ENCODE peak calls at places on chromosomes 4 and X, in eight cellular contexts. One of them, this sample, is unnamed.

GRCh38 chr4:8090312-8090711 is 68.3 kb downstream of the ABLIM2 start:
- DNase-seq in B cell: no peak
- DNase-seq in kidney epithelial cell: no peak
- DNase-seq in epithelial cell of esophagus: peak; percentile 41
- DNase-seq in PC-3: peak; percentile 90
- DNase-seq in endothelial cell of umbilical vein: peak; percentile 86
- DNase-seq in Panc1: peak; percentile 7
- DNase-seq in natural killer cell: no peak
- DNase-seq in this sample: no peak

GRCh38 chrX:73289039-73289438 is 74.4 kb upstream of the NAP1L2 start:
- DNase-seq in natural killer cell: no peak
- DNase-seq in kidney epithelial cell: no peak
- DNase-seq in PC-3: no peak
- DNase-seq in epithelial cell of esophagus: no peak
- DNase-seq in Panc1: no peak
- DNase-seq in endothelial cell of umbilical vein: no peak
- DNase-seq in B cell: no peak
- DNase-seq in this sample: no peak

GRCh38 chr4:1777822-1778641 is 15.1 kb upstream of the FGFR3 start:
- DNase-seq in epithelial cell of esophagus: peak; percentile 82
- DNase-seq in B cell: no peak
- DNase-seq in kidney epithelial cell: no peak
- DNase-seq in Panc1: no peak
- DNase-seq in PC-3: peak; percentile 14
- DNase-seq in endothelial cell of umbilical vein: no peak
- DNase-seq in natural killer cell: no peak
- DNase-seq in this sample: peak; percentile 81

GRCh38 chrX:42290608-42291007 is 367.3 kb upstream of the CASK start:
- DNase-seq in Panc1: no peak
- DNase-seq in epithelial cell of esophagus: peak; percentile 20
- DNase-seq in kidney epithelial cell: no peak
- DNase-seq in PC-3: peak; percentile 4
- DNase-seq in endothelial cell of umbilical vein: peak; percentile 1
- DNase-seq in B cell: no peak
- DNase-seq in natural killer cell: no peak
- DNase-seq in this sample: no peak

GRCh38 chr4:41200486-41201017 is 13.8 kb downstream of the APBB2 start:
- DNase-seq in PC-3: no peak
- DNase-seq in kidney epithelial cell: no peak
- DNase-seq in endothelial cell of umbilical vein: peak; percentile 26
- DNase-seq in Panc1: no peak
- DNase-seq in epithelial cell of esophagus: no peak
- DNase-seq in natural killer cell: no peak
- DNase-seq in B cell: no peak
- DNase-seq in this sample: no peak

GRCh38 chr4:139861471-139861870 is 195.9 kb downstream of the MGST2 start:
- DNase-seq in kidney epithelial cell: no peak
- DNase-seq in natural killer cell: no peak
- DNase-seq in B cell: no peak
- DNase-seq in epithelial cell of esophagus: no peak
- DNase-seq in endothelial cell of umbilical vein: no peak
- DNase-seq in Panc1: no peak
- DNase-seq in PC-3: no peak
- DNase-seq in this sample: no peak

GRCh38 chr4:38290360-38290759 is 330.2 kb downstream of the PTTG2 start:
- DNase-seq in natural killer cell: no peak
- DNase-seq in endothelial cell of umbilical vein: peak; percentile 87
- DNase-seq in PC-3: peak; percentile 55
- DNase-seq in B cell: no peak
- DNase-seq in kidney epithelial cell: no peak
- DNase-seq in epithelial cell of esophagus: no peak
- DNase-seq in Panc1: no peak
- DNase-seq in this sample: no peak

GRCh38 chrX:72305286-72306084 is at the start of gene CITED1:
- DNase-seq in B cell: no peak
- DNase-seq in PC-3: no peak
- DNase-seq in kidney epithelial cell: no peak
- DNase-seq in epithelial cell of esophagus: no peak
- DNase-seq in natural killer cell: no peak
- DNase-seq in endothelial cell of umbilical vein: no peak
- DNase-seq in Panc1: no peak
- DNase-seq in this sample: no peak

GRCh38 chr4:16826397-16826910 is 72.0 kb downstream of the LDB2 start:
- DNase-seq in B cell: no peak
- DNase-seq in natural killer cell: no peak
- DNase-seq in endothelial cell of umbilical vein: no peak
- DNase-seq in PC-3: no peak
- DNase-seq in kidney epithelial cell: no peak
- DNase-seq in Panc1: no peak
- DNase-seq in epithelial cell of esophagus: no peak
- DNase-seq in this sample: no peak

GRCh38 chr4:76611164-76611563 is 176.1 kb downstream of the SHROOM3 start:
- DNase-seq in epithelial cell of esophagus: no peak
- DNase-seq in kidney epithelial cell: no peak
- DNase-seq in PC-3: no peak
- DNase-seq in B cell: no peak
- DNase-seq in Panc1: no peak
- DNase-seq in endothelial cell of umbilical vein: no peak
- DNase-seq in natural killer cell: no peak
- DNase-seq in this sample: no peak

GRCh38 chr4:70399319-70399718 is 1.6 kb downstream of the OPRPN start:
- DNase-seq in PC-3: peak; percentile 31
- DNase-seq in natural killer cell: no peak
- DNase-seq in B cell: no peak
- DNase-seq in Panc1: no peak
- DNase-seq in epithelial cell of esophagus: peak; percentile 54
- DNase-seq in endothelial cell of umbilical vein: no peak
- DNase-seq in kidney epithelial cell: peak; percentile 9
- DNase-seq in this sample: no peak

GRCh38 chr4:86380176-86380724 is 20.4 kb upstream of the MAPK10 start:
- DNase-seq in B cell: no peak
- DNase-seq in epithelial cell of esophagus: no peak
- DNase-seq in PC-3: no peak
- DNase-seq in kidney epithelial cell: no peak
- DNase-seq in Panc1: no peak
- DNase-seq in natural killer cell: no peak
- DNase-seq in endothelial cell of umbilical vein: no peak
- DNase-seq in this sample: no peak

GRCh38 chr4:88523325-88524129 is at the start of gene PYURF:
- DNase-seq in kidney epithelial cell: peak; percentile 74
- DNase-seq in endothelial cell of umbilical vein: peak; percentile 95
- DNase-seq in epithelial cell of esophagus: peak; percentile 93
- DNase-seq in natural killer cell: peak; percentile 62
- DNase-seq in Panc1: no peak
- DNase-seq in B cell: peak; percentile 73
- DNase-seq in PC-3: peak; percentile 87
- DNase-seq in this sample: peak; percentile 87

GRCh38 chrX:119758682-119759332 is 419 bp downstream of the SOWAHD start:
- DNase-seq in endothelial cell of umbilical vein: peak; percentile 3
- DNase-seq in kidney epithelial cell: no peak
- DNase-seq in B cell: no peak
- DNase-seq in Panc1: no peak
- DNase-seq in natural killer cell: peak; percentile 21
- DNase-seq in epithelial cell of esophagus: peak; percentile 21
- DNase-seq in PC-3: no peak
- DNase-seq in this sample: peak; percentile 25

GRCh38 chr4:10554694-10555093 is 97.5 kb upstream of the ZNF518B start:
- DNase-seq in B cell: no peak
- DNase-seq in kidney epithelial cell: no peak
- DNase-seq in epithelial cell of esophagus: peak; percentile 68
- DNase-seq in endothelial cell of umbilical vein: peak; percentile 67
- DNase-seq in Panc1: peak; percentile 42
- DNase-seq in PC-3: peak; percentile 77
- DNase-seq in natural killer cell: no peak
- DNase-seq in this sample: peak; percentile 36

GRCh38 chr4:43781125-43781524 is 667.5 kb downstream of the KCTD8 start:
- DNase-seq in kidney epithelial cell: no peak
- DNase-seq in B cell: no peak
- DNase-seq in Panc1: no peak
- DNase-seq in epithelial cell of esophagus: no peak
- DNase-seq in endothelial cell of umbilical vein: no peak
- DNase-seq in natural killer cell: no peak
- DNase-seq in PC-3: no peak
- DNase-seq in this sample: no peak

GRCh38 chr4:43778187-43778915 is 670.3 kb downstream of the KCTD8 start:
- DNase-seq in PC-3: no peak
- DNase-seq in Panc1: no peak
- DNase-seq in kidney epithelial cell: no peak
- DNase-seq in B cell: no peak
- DNase-seq in endothelial cell of umbilical vein: no peak
- DNase-seq in natural killer cell: no peak
- DNase-seq in epithelial cell of esophagus: no peak
- DNase-seq in this sample: no peak

DNA sequence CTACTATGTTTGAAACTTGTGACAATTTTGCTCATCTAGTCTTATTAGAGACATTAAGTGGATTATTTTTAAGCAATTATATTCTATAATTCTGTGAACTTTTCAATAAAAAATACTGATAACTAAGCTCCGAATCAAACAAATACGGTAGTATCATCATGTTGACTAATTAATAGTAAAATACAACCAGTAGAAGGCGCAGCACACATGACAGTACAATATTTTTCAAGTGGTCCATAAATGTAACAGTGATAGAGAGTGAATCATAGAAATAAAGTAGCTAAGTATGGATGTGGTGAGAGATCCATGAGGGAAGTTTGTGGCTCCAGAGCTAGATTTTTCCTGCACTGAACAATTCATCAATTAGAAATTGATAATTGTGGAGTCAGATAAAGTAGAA is 666.2 kb downstream of the KCTD8 start:
- DNase-seq in epithelial cell of esophagus: no peak
- DNase-seq in PC-3: peak; percentile 54
- DNase-seq in Panc1: no peak
- DNase-seq in natural killer cell: no peak
- DNase-seq in B cell: no peak
- DNase-seq in kidney epithelial cell: no peak
- DNase-seq in endothelial cell of umbilical vein: no peak
- DNase-seq in this sample: no peak
- TF ChIP-seq CTCF in epithelial cell of esophagus: no peak
- TF ChIP-seq CTCF in PC-3: peak; percentile 69
- TF ChIP-seq CTCF in Panc1: peak; percentile 13
- TF ChIP-seq CTCF in natural killer cell: no peak
- TF ChIP-seq CTCF in B cell: no peak
- TF ChIP-seq CTCF in kidney epithelial cell: no peak
- TF ChIP-seq CTCF in endothelial cell of umbilical vein: no peak
- TF ChIP-seq CTCF in this sample: no peak

DNA sequence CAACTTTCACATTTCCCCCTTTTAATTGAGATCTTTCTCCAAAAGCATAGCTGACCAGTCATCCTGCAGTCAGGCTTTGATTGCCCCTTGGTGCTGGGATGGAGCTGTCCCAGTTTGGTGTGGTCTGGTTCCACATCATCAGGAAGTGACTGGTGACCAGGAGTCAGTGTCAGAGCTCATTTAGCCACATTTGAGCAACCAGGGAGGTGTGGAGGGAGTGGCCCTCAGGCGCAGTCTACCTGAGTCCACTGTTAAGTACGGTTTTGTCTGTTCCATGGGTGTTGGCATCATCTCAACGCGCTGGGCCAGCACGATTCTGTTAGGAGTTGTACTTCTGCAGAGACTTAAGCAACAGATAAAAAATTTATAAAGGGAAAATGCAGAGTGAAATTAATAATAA is 52.6 kb downstream of the RGS12 start:
- DNase-seq in natural killer cell: no peak
- DNase-seq in B cell: no peak
- DNase-seq in endothelial cell of umbilical vein: no peak
- DNase-seq in kidney epithelial cell: no peak
- DNase-seq in epithelial cell of esophagus: no peak
- DNase-seq in PC-3: no peak
- DNase-seq in Panc1: no peak
- DNase-seq in this sample: no peak
- TF ChIP-seq CTCF in natural killer cell: no peak
- TF ChIP-seq CTCF in B cell: no peak
- TF ChIP-seq CTCF in endothelial cell of umbilical vein: no peak
- TF ChIP-seq CTCF in kidney epithelial cell: no peak
- TF ChIP-seq CTCF in epithelial cell of esophagus: no peak
- TF ChIP-seq CTCF in PC-3: no peak
- TF ChIP-seq CTCF in Panc1: no peak
- TF ChIP-seq CTCF in this sample: no peak

DNA sequence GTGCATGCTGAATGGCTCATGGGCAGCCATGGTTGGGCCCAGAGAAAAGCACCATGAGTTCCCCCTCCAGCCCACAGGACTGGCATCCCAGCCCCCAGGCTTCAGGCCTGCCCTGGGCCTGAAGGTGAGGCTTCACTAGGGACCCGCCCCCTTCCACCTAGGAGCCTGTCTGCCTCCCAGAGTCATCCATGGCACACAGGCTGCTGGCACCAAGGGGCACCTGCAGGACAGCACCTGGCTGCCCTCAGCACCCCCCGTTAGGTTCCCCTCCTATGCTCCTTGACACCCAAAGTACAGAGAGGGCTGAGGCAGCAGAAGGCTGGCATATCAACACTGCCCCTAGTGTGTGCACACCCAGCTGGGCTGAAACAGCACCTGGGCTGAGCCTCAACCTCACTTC is 566.7 kb upstream of the PCDH7 start:
- DNase-seq in endothelial cell of umbilical vein: no peak
- DNase-seq in PC-3: no peak
- DNase-seq in kidney epithelial cell: no peak
- DNase-seq in natural killer cell: no peak
- DNase-seq in epithelial cell of esophagus: no peak
- DNase-seq in Panc1: no peak
- DNase-seq in B cell: no peak
- DNase-seq in this sample: no peak
- TF ChIP-seq CTCF in endothelial cell of umbilical vein: no peak
- TF ChIP-seq CTCF in PC-3: no peak
- TF ChIP-seq CTCF in kidney epithelial cell: no peak
- TF ChIP-seq CTCF in natural killer cell: no peak
- TF ChIP-seq CTCF in epithelial cell of esophagus: no peak
- TF ChIP-seq CTCF in Panc1: no peak
- TF ChIP-seq CTCF in B cell: no peak
- TF ChIP-seq CTCF in this sample: no peak

DNA sequence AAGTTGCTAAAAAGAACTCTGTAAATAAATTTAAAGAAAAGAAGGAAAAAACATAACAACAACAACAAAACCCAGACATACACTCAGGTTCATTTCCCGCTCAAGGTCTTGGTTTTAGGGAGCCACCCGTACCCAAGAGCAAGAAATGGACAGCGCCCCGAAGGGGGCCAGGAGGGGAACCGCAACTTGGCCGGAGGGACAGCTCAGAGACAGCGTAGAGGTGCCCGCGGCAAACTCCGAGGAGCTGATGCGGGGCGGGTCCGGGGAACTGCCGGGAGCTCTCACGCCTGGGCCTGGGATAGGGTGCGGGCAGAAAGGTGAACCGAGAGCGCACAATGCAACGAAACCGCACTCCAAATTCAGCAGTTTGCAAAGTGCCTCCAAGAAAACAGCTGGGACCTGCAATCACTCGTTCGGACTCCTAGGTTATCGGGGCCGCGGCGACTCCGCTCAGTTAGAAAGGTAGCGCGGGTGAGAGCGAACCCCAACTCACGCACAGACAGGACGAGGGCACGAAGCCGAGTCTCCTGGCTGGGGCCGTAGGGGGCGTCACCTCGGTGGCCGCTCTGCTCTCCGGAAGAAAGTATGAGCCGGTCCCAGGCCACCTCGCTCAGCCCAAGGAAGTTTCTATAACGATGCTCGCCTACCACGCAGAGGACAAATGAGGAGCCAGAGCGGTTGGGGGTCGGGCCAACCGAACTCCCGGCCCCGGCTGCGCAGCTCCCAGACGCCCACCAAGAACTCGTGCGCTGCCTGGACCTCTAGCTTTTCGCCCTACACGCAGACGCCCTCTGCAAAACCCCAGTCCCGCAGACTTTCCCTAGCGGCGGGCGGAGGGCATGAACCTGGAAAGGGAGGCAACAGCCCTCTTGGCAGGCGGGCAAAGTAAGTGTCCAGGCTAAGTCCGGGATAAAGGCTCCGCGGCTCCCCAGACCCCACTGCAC is 1.4 kb downstream of the NDNF start:
- DNase-seq in endothelial cell of umbilical vein: peak; percentile 13
- DNase-seq in epithelial cell of esophagus: peak; percentile 31
- DNase-seq in kidney epithelial cell: no peak
- DNase-seq in natural killer cell: no peak
- DNase-seq in PC-3: no peak
- DNase-seq in Panc1: no peak
- DNase-seq in B cell: no peak
- DNase-seq in this sample: peak; percentile 49
- TF ChIP-seq CTCF in endothelial cell of umbilical vein: peak; percentile 31
- TF ChIP-seq CTCF in epithelial cell of esophagus: peak; percentile 30
- TF ChIP-seq CTCF in kidney epithelial cell: peak; percentile 53
- TF ChIP-seq CTCF in natural killer cell: no peak
- TF ChIP-seq CTCF in PC-3: no peak
- TF ChIP-seq CTCF in Panc1: peak; percentile 55
- TF ChIP-seq CTCF in B cell: no peak
- TF ChIP-seq CTCF in this sample: peak; percentile 50

This sample was measured in progenitor cell of endocrine pancreas.